ENCODE peak calls at places on chromosomes 16 and 17, in four cellular contexts. E is heart right ventricle, H is body of pancreas, M is H9. S is an unnamed sample. For H3K27me3, the result is how much of the 10 kb centered on the place peaks cover.

GRCh38 chr16:22220076-22220453 is 14.0 kb downstream of the EEF2K start:
- DNase-seq in E (peak), H (peak), M (no peak), S (no peak)

GRCh38 chr16:46713634-46714033 is 24.2 kb downstream of the ORC6 start:
- DNase-seq in E (no peak), H (no peak), M (no peak), S (no peak)

GRCh38 chr17:34011599-34011998 is 243.5 kb upstream of the CCL2 start:
- DNase-seq in E (no peak), H (no peak), M (no peak), S (no peak)

GRCh38 chr16:75288596-75289120 is 37.2 kb upstream of the BCAR1 start:
- DNase-seq in E (peak), H (no peak), M (no peak), S (no peak)

GRCh38 chr17:49973271-49973615 is 4.3 kb downstream of the DLX4 start:
- DNase-seq in E (no peak), H (no peak), M (no peak), S (no peak)

GRCh38 chr17:46264456-46265198 is 30.3 kb upstream of the LRRC37A start:
- DNase-seq in E (no peak), H (no peak), M (peak), S (no peak)

GRCh38 chr17:57869599-57870282 is 19.9 kb upstream of the MRPS23 start:
- DNase-seq in E (peak), H (no peak), M (peak), S (no peak)

GRCh38 chr16:84156342-84156784 is 11.3 kb downstream of the DNAAF1 start:
- DNase-seq in E (no peak), H (no peak), M (no peak), S (no peak)

GRCh38 chr17:17186051-17186450 is 20.1 kb downstream of the PLD6 start:
- DNase-seq in E (no peak), H (peak), M (no peak), S (no peak)

GRCh38 chr16:48522041-48522440 is 87.9 kb downstream of the N4BP1 start:
- DNase-seq in E (no peak), H (no peak), M (no peak), S (no peak)

GRCh38 chr16:19095699-19096098 is 18.1 kb upstream of the ITPRIPL2 start:
- DNase-seq in E (no peak), H (no peak), M (peak), S (no peak)

GRCh38 chr17:56440391-56440790 is 153.1 kb upstream of the NOG start:
- DNase-seq in E (no peak), H (no peak), M (no peak), S (no peak)

GRCh38 chr16:54180421-54181359 is 105.9 kb downstream of the IRX3 start:
- DNase-seq in E (no peak), H (no peak), M (no peak), S (no peak)

GRCh38 chr17:42845918-42846593 is 1.7 kb downstream of the AOC2 start:
- DNase-seq in E (no peak), H (no peak), M (no peak), S (no peak)

GRCh38 chr16:14121135-14121534 is 50.0 kb downstream of the MRTFB start:
- DNase-seq in E (no peak), H (no peak), M (no peak), S (no peak)

GRCh38 chr17:4540224-4541040 is 14.8 kb downstream of the MYBBP1A start:
- DNase-seq in E (peak), H (no peak), M (peak), S (no peak)

GRCh38 chr17:72591500-72592241 is 470.9 kb downstream of the SOX9 start:
- DNase-seq in E (peak), H (peak), M (peak), S (no peak)

GRCh38 chr16:72894291-72895151 is 153.4 kb downstream of the ZFHX3 start:
- DNase-seq in E (no peak), H (no peak), M (no peak), S (no peak)

GRCh38 chr17:32487460-32488176 is 825 bp downstream of the CDK5R1 start:
- DNase-seq in E (no peak), H (peak), M (no peak), S (no peak)

GRCh38 chr17:33514369-33514768 is 221.3 kb upstream of the ASIC2 start:
- DNase-seq in E (no peak), H (no peak), M (no peak), S (no peak)

GRCh38 chr16:450800-451512 is 25.5 kb downstream of the RAB11FIP3 start:
- DNase-seq in E (no peak), H (peak), M (no peak), S (no peak)

DNA sequence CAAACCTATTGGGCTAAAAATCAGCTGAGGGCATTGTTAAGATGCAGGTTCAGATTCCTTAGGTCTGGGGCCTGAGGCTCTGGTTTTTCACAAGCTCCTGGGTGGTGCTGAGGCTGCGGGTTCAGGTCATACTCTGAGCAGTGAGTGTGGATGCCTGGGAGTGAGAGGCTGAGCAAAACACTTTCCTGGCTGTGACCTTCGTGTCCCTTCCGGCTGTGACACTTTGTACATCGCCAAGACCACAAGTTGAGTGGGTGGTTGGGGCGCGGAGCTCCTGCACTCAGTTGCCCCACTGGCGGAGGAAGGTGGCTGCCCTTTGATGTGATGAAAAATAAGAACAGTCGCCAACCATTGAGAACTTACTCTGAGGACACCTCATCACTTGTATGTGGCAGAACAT is 24.8 kb downstream of the CCR7 start:
- DNase-seq in E (no peak), H (no peak), M (no peak), S (no peak)
- H3K27ac ChIP-seq in E (peak), H (no peak), M (no peak), S (peak)

DNA sequence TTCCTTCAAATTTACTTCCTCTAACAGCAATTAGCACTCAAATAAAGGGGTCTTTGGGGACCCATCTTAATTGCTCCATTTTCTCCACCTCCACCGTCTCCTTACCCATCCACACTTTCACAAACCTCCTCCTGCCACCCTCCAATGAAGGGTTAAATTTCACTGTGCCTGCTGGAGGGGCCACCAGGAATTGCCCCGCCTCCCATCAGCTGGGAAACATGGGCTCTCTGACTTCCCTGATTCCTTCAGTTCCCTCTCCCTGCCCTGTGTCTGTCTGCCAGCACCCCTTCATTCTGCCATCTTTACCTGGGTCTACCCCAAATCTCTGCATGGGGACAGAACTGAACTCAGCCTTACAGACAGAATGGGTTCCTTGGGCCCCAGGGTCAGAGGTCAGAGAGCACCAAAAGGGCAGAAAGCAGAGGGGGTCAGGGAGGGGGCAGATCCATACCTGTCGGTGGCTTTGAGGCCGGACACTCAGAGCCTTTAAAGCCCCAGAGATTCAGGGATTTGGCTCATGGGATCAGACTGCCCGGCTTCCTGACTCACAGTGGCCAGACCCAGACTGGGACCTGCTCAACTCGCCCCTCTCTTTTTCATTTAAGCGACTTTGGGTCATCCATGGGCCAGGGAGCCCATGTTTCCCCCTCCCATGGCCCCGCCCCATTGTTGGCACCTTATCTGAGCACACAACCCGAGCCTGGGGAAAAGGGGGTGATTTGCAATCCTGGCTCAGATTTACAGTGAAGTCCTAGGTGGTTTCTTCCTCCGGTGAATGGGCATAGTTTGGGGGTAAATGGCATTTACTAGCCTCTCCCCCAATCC is 17.6 kb upstream of the SP2 start:
- DNase-seq in E (no peak), H (no peak), M (peak), S (no peak)
- H3K27me3 ChIP-seq in E (under half), H (under half), M (under half), S (under half)

DNA sequence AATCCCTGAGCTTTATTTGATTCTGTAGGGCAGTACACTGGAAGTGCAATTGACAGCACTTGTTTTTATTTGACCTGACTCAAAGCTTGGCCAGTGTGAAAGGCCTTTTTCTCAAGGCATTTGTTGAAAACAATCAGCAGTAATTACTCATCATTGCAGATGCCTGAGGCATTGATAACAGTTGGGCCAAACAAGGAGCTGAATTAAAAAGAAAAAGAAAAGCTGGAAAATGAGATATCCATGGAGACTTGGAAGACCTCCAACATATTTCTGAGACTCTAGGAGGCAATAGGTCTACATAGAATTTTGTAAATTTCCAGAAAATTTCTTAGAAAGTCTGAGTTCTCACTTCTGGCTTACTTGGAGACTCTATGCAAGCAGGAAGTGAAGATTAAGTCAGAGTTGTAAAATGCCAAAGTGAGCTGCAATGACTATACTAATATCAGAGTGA is 200.8 kb upstream of the KCNJ16 start:
- DNase-seq in E (no peak), H (no peak), M (no peak), S (no peak)
- H3K27ac ChIP-seq in E (no peak), H (no peak), M (no peak), S (no peak)

GRCh38 chr17:6482105-6482455 is 37.8 kb downstream of the PIMREG start:
- DNase-seq in E (no peak), H (no peak), M (no peak), S (no peak)
- H3K27me3 ChIP-seq in E (under half), H (under half), M (under half), S (under half)

DNA sequence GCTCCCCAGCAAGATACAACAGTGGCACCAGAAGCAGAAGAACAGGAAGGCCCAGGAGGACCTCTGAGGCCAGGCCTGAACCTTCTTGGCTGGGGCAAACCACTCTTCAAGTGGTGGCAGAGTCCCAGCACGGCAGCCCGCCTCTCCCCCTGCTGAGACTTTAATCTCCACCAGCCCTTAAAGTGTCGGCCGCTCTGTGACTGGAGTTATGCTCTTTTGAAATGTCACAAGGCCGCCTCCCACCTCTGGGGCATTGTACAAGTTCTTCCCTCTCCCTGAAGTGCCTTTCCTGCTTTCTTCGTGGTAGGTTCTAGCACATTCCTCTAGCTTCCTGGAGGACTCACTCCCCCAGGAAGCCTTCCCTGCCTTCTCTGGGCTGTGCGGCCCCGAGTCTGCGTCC is 11.9 kb downstream of the CES3 start:
- DNase-seq in E (no peak), H (no peak), M (no peak), S (no peak)
- H3K27ac ChIP-seq in E (no peak), H (no peak), M (no peak), S (no peak)